ENCODE peak calls at places on chromosomes 16 and 17, in four cellular contexts. One of them, this sample, is unnamed.
A peak's percentile ranks its signal among the peaks of the same experiment; 100 is the strongest.

GRCh38 chr16:88030498-88030897 is 79.3 kb downstream of the BANP start:
- DNase-seq in HCT116: no peak
- DNase-seq in H1: no peak
- DNase-seq in GM12878: no peak
- DNase-seq in this sample: no peak

GRCh38 chr17:10613775-10614513 is 43.2 kb downstream of the MYH3 start:
- DNase-seq in HCT116: no peak
- DNase-seq in H1: no peak
- DNase-seq in GM12878: no peak
- DNase-seq in this sample: no peak

GRCh38 chr17:62616993-62617893 is 10.2 kb upstream of the MRC2 start:
- DNase-seq in H1: peak; percentile 74
- DNase-seq in GM12878: no peak
- DNase-seq in HCT116: no peak
- DNase-seq in this sample: no peak

GRCh38 chr16:87457724-87458423 is 35.0 kb downstream of the ZCCHC14 start:
- DNase-seq in GM12878: peak; percentile 38
- DNase-seq in H1: no peak
- DNase-seq in HCT116: peak; percentile 97
- DNase-seq in this sample: no peak

GRCh38 chr16:81778861-81779539 is at the start of gene PLCG2:
- DNase-seq in GM12878: no peak
- DNase-seq in H1: peak; percentile 87
- DNase-seq in HCT116: peak; percentile 47
- DNase-seq in this sample: peak; percentile 89

GRCh38 chr17:7220593-7221280 is 999 bp downstream of the ACADVL start:
- DNase-seq in HCT116: no peak
- DNase-seq in H1: peak; percentile 73
- DNase-seq in GM12878: no peak
- DNase-seq in this sample: no peak

GRCh38 chr16:74556375-74556922 is 50.5 kb downstream of the GLG1 start:
- DNase-seq in HCT116: peak; percentile 51
- DNase-seq in GM12878: no peak
- DNase-seq in H1: no peak
- DNase-seq in this sample: no peak

GRCh38 chr16:9840761-9841665 is 341.2 kb downstream of the GRIN2A start:
- DNase-seq in HCT116: no peak
- DNase-seq in GM12878: peak; percentile 71
- DNase-seq in H1: no peak
- DNase-seq in this sample: no peak

GRCh38 chr17:11404431-11404830 is 163.4 kb downstream of the SHISA6 start:
- DNase-seq in H1: no peak
- DNase-seq in HCT116: no peak
- DNase-seq in GM12878: no peak
- DNase-seq in this sample: no peak

GRCh38 chr16:54242199-54242598 is 44.4 kb downstream of the IRX3 start:
- DNase-seq in GM12878: no peak
- DNase-seq in H1: peak; percentile 67
- DNase-seq in HCT116: peak; percentile 41
- DNase-seq in this sample: no peak

GRCh38 chr16:11535494-11535893 is 51.2 kb downstream of the LITAF start:
- DNase-seq in H1: no peak
- DNase-seq in GM12878: no peak
- DNase-seq in HCT116: no peak
- DNase-seq in this sample: peak; percentile 28

GRCh38 chr16:11666108-11667055 is 1.9 kb upstream of the SNN start:
- DNase-seq in H1: no peak
- DNase-seq in HCT116: no peak
- DNase-seq in GM12878: no peak
- DNase-seq in this sample: no peak

GRCh38 chr17:48841395-48841831 is 10.6 kb downstream of the CALCOCO2 start:
- DNase-seq in H1: no peak
- DNase-seq in HCT116: no peak
- DNase-seq in GM12878: peak; percentile 83
- DNase-seq in this sample: no peak

GRCh38 chr16:1430759-1431496 is at the start of gene PERCC1:
- DNase-seq in H1: no peak
- DNase-seq in GM12878: no peak
- DNase-seq in HCT116: no peak
- DNase-seq in this sample: peak; percentile 93

GRCh38 chr17:58402047-58402446 is 15.3 kb downstream of the RNF43 start:
- DNase-seq in GM12878: no peak
- DNase-seq in HCT116: peak; percentile 85
- DNase-seq in H1: no peak
- DNase-seq in this sample: peak; percentile 72

GRCh38 chr17:58039975-58040374 is 32.9 kb upstream of the SRSF1 start:
- DNase-seq in HCT116: no peak
- DNase-seq in GM12878: no peak
- DNase-seq in H1: no peak
- DNase-seq in this sample: no peak

GRCh38 chr16:30121741-30122620 is 1.0 kb downstream of the MAPK3 start:
- DNase-seq in GM12878: no peak
- DNase-seq in H1: peak; percentile 47
- DNase-seq in HCT116: no peak
- DNase-seq in this sample: no peak

GRCh38 chr17:1490643-1491405 is 1.7 kb downstream of the MYO1C start:
- DNase-seq in GM12878: no peak
- DNase-seq in HCT116: no peak
- DNase-seq in H1: peak; percentile 78
- DNase-seq in this sample: peak; percentile 72

GRCh38 chr17:4643676-4644075 is 2.2 kb upstream of the ALOX15 start:
- DNase-seq in GM12878: no peak
- DNase-seq in HCT116: no peak
- DNase-seq in H1: no peak
- DNase-seq in this sample: no peak

GRCh38 chr16:4179020-4179419 is 62.8 kb upstream of the ADCY9 start:
- DNase-seq in H1: no peak
- DNase-seq in GM12878: no peak
- DNase-seq in HCT116: peak; percentile 37
- DNase-seq in this sample: no peak
- TF ChIP-seq JUND in H1: no peak
- TF ChIP-seq JUND in GM12878: no peak
- TF ChIP-seq JUND in HCT116: no peak
- TF ChIP-seq JUND in this sample: no peak

GRCh38 chr17:17468217-17469010 is 8.4 kb upstream of the MED9 start:
- DNase-seq in H1: no peak
- DNase-seq in HCT116: no peak
- DNase-seq in GM12878: no peak
- DNase-seq in this sample: no peak

GRCh38 chr17:17467021-17467420 is 9.8 kb upstream of the MED9 start:
- DNase-seq in HCT116: no peak
- DNase-seq in GM12878: no peak
- DNase-seq in H1: no peak
- DNase-seq in this sample: no peak

GRCh38 chr17:17467720-17468119 is 9.1 kb upstream of the MED9 start:
- DNase-seq in GM12878: no peak
- DNase-seq in H1: no peak
- DNase-seq in HCT116: no peak
- DNase-seq in this sample: no peak

GRCh38 chr17:17469996-17470395 is 6.8 kb upstream of the MED9 start:
- DNase-seq in H1: no peak
- DNase-seq in GM12878: no peak
- DNase-seq in HCT116: no peak
- DNase-seq in this sample: no peak

DNA sequence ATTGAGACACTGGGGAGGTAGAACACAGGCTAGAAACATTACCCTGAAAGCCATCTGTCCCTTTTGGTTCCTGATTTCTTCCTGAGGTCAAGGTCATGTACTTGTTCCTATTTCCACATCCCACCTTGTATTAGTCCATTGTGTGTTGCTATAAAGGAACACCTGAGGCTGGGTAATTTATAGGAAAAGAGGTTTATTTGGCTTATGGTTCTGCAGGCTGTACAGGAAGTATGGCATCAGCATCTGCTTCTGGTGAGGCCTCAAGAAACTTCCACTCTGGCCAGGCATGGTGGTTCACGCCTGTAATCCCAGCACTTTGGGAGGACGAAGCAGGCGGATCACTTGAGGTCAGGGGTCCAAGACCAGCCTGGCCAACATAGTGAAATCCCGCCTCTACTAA is 7.4 kb upstream of the MED9 start:
- DNase-seq in H1: no peak
- DNase-seq in GM12878: no peak
- DNase-seq in HCT116: no peak
- DNase-seq in this sample: no peak
- TF ChIP-seq JUND in H1: no peak
- TF ChIP-seq JUND in GM12878: no peak
- TF ChIP-seq JUND in HCT116: no peak
- TF ChIP-seq JUND in this sample: no peak

DNA sequence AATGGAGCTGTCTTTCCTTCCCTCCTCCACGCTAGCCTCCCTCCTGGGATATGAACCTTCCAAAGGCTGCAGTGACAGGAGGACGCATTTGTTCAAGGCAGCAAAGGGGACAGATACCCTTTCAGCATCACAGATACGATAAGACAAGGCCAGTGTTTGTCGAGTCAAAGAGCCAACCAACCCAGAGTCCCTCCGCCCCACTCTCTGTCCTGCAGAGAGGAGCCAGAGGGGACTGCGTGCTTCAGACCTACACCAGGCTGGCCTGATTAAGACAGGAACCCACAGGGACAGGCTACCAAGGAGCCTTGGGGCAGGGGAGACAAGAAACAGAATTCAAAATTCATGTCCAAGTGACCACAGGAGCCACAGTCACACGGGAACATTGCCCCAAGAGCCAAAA is 72.6 kb upstream of the CDH5 start:
- DNase-seq in H1: no peak
- DNase-seq in HCT116: no peak
- DNase-seq in GM12878: no peak
- DNase-seq in this sample: no peak
- TF ChIP-seq JUND in H1: no peak
- TF ChIP-seq JUND in HCT116: no peak
- TF ChIP-seq JUND in GM12878: no peak
- TF ChIP-seq JUND in this sample: no peak

DNA sequence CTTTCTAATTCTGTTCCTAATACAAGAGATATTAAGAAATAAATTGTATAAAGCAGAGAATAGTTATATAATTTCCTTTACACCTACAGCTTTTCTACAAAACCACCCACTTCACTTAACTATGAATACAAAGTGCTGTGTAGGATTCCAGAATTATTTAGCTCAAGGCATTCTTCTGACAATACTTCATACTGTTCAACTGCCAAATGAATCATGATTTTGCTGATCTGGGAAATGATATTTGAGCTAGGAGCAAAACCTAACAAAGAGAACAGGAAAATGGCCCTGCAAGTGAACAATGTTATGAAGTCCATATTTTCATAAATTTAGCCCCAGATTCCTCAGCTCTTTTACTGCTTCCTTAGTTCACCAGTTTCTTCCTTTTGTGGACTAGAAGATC is 12.9 kb downstream of the BBS2 start:
- DNase-seq in GM12878: no peak
- DNase-seq in HCT116: no peak
- DNase-seq in H1: no peak
- DNase-seq in this sample: peak; percentile 4
- TF ChIP-seq JUND in GM12878: no peak
- TF ChIP-seq JUND in HCT116: no peak
- TF ChIP-seq JUND in H1: no peak
- TF ChIP-seq JUND in this sample: no peak

DNA sequence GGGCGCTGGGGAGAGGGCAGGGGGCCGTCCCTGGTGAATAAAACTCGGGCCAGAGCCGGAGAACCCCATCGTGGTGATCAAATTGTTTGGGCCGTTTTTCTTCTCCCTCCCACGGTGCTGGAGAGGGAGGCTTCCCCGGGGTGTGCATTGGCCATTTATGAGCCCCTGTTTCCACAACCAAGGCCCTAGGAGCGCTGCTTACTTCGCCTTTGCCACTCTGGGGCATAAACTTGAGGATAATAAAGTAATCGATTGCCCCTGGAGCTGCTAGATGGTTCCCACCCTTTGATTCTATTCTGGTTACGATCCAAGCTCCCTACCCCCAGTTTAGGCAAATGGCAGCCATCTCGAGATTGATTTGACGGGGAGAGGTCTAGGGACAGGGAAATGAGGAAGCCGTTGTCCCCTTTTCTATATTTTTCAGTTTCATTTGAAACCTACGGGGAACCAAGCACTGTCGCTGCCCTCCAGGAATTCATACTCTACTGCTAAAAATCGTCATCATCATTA is 669 bp downstream of the CCP110 start:
- DNase-seq in H1: no peak
- DNase-seq in GM12878: no peak
- DNase-seq in HCT116: no peak
- DNase-seq in this sample: no peak
- TF ChIP-seq JUND in H1: no peak
- TF ChIP-seq JUND in GM12878: no peak
- TF ChIP-seq JUND in HCT116: no peak
- TF ChIP-seq JUND in this sample: no peak

DNA sequence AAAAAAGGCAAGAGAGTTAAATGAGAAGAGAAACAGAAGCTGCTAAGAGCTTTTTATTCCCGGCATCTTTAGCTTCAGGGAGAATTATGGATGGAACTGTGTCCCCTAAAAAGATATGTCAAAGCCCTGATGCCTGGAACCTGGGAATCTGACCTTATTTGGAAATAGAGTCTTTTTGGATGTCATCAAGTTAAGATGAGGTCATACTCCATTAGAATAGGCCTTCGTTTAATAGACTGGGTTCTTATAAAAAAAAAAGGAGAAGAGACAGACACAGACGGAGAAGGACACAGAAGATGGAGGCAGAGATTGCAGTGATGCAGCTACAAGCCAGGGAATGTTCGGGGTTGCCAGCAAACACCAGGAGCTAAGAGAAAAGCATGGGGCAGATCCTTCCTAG is 24.6 kb downstream of the CACNG4 start:
- DNase-seq in HCT116: no peak
- DNase-seq in H1: no peak
- DNase-seq in GM12878: no peak
- DNase-seq in this sample: no peak
- TF ChIP-seq JUND in HCT116: no peak
- TF ChIP-seq JUND in H1: no peak
- TF ChIP-seq JUND in GM12878: no peak
- TF ChIP-seq JUND in this sample: no peak

GRCh38 chr17:50920891-50921595 is 54.9 kb upstream of the TOB1 start:
- DNase-seq in H1: no peak
- DNase-seq in HCT116: no peak
- DNase-seq in GM12878: no peak
- DNase-seq in this sample: no peak
- TF ChIP-seq JUND in H1: no peak
- TF ChIP-seq JUND in HCT116: no peak
- TF ChIP-seq JUND in GM12878: no peak
- TF ChIP-seq JUND in this sample: no peak

GRCh38 chr17:81160306-81160705 is 5.0 kb upstream of the PVALEF start:
- DNase-seq in H1: no peak
- DNase-seq in HCT116: no peak
- DNase-seq in GM12878: no peak
- DNase-seq in this sample: no peak
- TF ChIP-seq JUND in H1: no peak
- TF ChIP-seq JUND in HCT116: no peak
- TF ChIP-seq JUND in GM12878: no peak
- TF ChIP-seq JUND in this sample: no peak

GRCh38 chr17:50563095-50563511 is 2.6 kb downstream of the CACNA1G start:
- DNase-seq in H1: no peak
- DNase-seq in HCT116: no peak
- DNase-seq in GM12878: no peak
- DNase-seq in this sample: no peak

GRCh38 chr17:50562266-50563094 is 2.0 kb downstream of the CACNA1G start:
- DNase-seq in H1: peak; percentile 68
- DNase-seq in HCT116: no peak
- DNase-seq in GM12878: no peak
- DNase-seq in this sample: no peak

GRCh38 chr17:50561796-50562195 is 1.3 kb downstream of the CACNA1G start:
- DNase-seq in HCT116: no peak
- DNase-seq in GM12878: no peak
- DNase-seq in H1: no peak
- DNase-seq in this sample: no peak

GRCh38 chr17:50565559-50566350 is 5.2 kb downstream of the CACNA1G start:
- DNase-seq in HCT116: no peak
- DNase-seq in H1: no peak
- DNase-seq in GM12878: no peak
- DNase-seq in this sample: peak; percentile 31

GRCh38 chr17:50564916-50565315 is 4.4 kb downstream of the CACNA1G start:
- DNase-seq in H1: no peak
- DNase-seq in HCT116: no peak
- DNase-seq in GM12878: no peak
- DNase-seq in this sample: no peak
- TF ChIP-seq JUND in H1: no peak
- TF ChIP-seq JUND in HCT116: no peak
- TF ChIP-seq JUND in GM12878: no peak
- TF ChIP-seq JUND in this sample: no peak